ENCODE peak calls at places on chromosomes 5 and 9, in seven cellular contexts. O, J, G, E, F, X and W are unnamed samples.

GRCh38 chr5:75138674-75139073 is 86.3 kb upstream of the GCNT4 start:
- DNase-seq in O (no peak), J (no peak), G (no peak), E (no peak), F (no peak), X (no peak), W (no peak)

GRCh38 chr5:139862313-139862712 is 66.7 kb downstream of the PSD2 start:
- DNase-seq in O (peak), J (no peak), G (no peak), E (no peak), F (no peak), X (peak), W (no peak)

GRCh38 chr9:76607730-76608475 is 148.9 kb downstream of the GCNT1 start:
- DNase-seq in O (no peak), J (no peak), G (no peak), E (no peak), F (no peak), X (no peak), W (no peak)

GRCh38 chr9:106857811-106858470 is 5.0 kb upstream of the ZNF462 start:
- DNase-seq in O (no peak), J (no peak), G (no peak), E (no peak), F (no peak), X (no peak), W (no peak)

GRCh38 chr5:134509308-134510040 is 16.0 kb upstream of the JADE2 start:
- DNase-seq in O (peak), J (no peak), G (no peak), E (no peak), F (no peak), X (peak), W (no peak)

GRCh38 chr9:14935917-14936316 is 25.7 kb upstream of the FREM1 start:
- DNase-seq in O (no peak), J (no peak), G (no peak), E (no peak), F (no peak), X (no peak), W (no peak)

GRCh38 chr5:38210701-38211353 is 47.5 kb upstream of the EGFLAM start:
- DNase-seq in O (no peak), J (no peak), G (no peak), E (no peak), F (no peak), X (no peak), W (no peak)

GRCh38 chr9:97703437-97704326 is 6.5 kb upstream of the XPA start:
- DNase-seq in O (peak), J (no peak), G (no peak), E (no peak), F (no peak), X (peak), W (no peak)

GRCh38 chr9:8531831-8532230 is 732.3 kb upstream of the DMAC1 start:
- DNase-seq in O (no peak), J (no peak), G (no peak), E (no peak), F (no peak), X (no peak), W (no peak)

GRCh38 chr5:142900926-142901325 is 130.7 kb downstream of the ARHGAP26 start:
- DNase-seq in O (peak), J (no peak), G (no peak), E (no peak), F (no peak), X (peak), W (no peak)

GRCh38 chr5:129244478-129244877 is 149.9 kb downstream of the ISOC1 start:
- DNase-seq in O (no peak), J (no peak), G (no peak), E (no peak), F (no peak), X (peak), W (no peak)

GRCh38 chr9:13268469-13268868 is 11.0 kb downstream of the MPDZ start:
- DNase-seq in O (no peak), J (no peak), G (no peak), E (no peak), F (no peak), X (peak), W (no peak)

GRCh38 chr9:78023003-78023741 is 8.4 kb downstream of the GNAQ start:
- DNase-seq in O (peak), J (no peak), G (no peak), E (no peak), F (no peak), X (peak), W (no peak)